ENCODE peak calls at places on chromosomes 11 and 22, in seven cellular contexts. W is Caco-2, H is uterus, F is A549, C is RWPE2, A is sigmoid colon, L is kidney. K is an unnamed sample.

GRCh38 chr22:28923826-28924732 is 40.7 kb downstream of the ZNRF3 start:
- DNase-seq in W (peak; percentile 73), H (no peak), F (no peak), C (no peak), A (no peak), L (peak; percentile 79), K (no peak)

GRCh38 chr22:47390026-47390970 is 627.8 kb downstream of the TBC1D22A start:
- DNase-seq in W (no peak), H (no peak), F (no peak), C (peak; percentile 23), A (peak; percentile 40), L (peak; percentile 57), K (no peak)

GRCh38 chr11:127966821-127967220 is 620.5 kb downstream of the ETS1 start:
- DNase-seq in W (no peak), H (no peak), F (no peak), C (no peak), A (no peak), L (no peak), K (no peak)

GRCh38 chr11:134911514-134912180 is 499.6 kb upstream of the B3GAT1 start:
- DNase-seq in W (peak; percentile 33), H (no peak), F (no peak), C (no peak), A (no peak), L (no peak), K (no peak)

GRCh38 chr22:50576806-50577696 is 1.2 kb downstream of the CPT1B start:
- DNase-seq in W (no peak), H (no peak), F (no peak), C (no peak), A (no peak), L (no peak), K (no peak)

GRCh38 chr22:43399338-43399979 is 12.4 kb upstream of the MPPED1 start:
- DNase-seq in W (no peak), H (no peak), F (no peak), C (no peak), A (no peak), L (peak; percentile 40), K (no peak)

GRCh38 chr22:29810156-29810555 is 27.9 kb downstream of the ASCC2 start:
- DNase-seq in W (no peak), H (no peak), F (no peak), C (no peak), A (no peak), L (no peak), K (no peak)

GRCh38 chr11:70944141-70944540 is 308.2 kb downstream of the SHANK2 start:
- DNase-seq in W (no peak), H (no peak), F (no peak), C (no peak), A (no peak), L (peak; percentile 28), K (no peak)

GRCh38 chr11:66686100-66686785 is 8.6 kb upstream of the RBM4B start:
- DNase-seq in W (no peak), H (no peak), F (no peak), C (peak; percentile 87), A (no peak), L (no peak), K (peak; percentile 98)

GRCh38 chr11:70252844-70253243 is 17.6 kb upstream of the PPFIA1 start:
- DNase-seq in W (no peak), H (no peak), F (no peak), C (no peak), A (no peak), L (peak; percentile 29), K (no peak)

GRCh38 chr11:73249304-73249703 is 22.8 kb upstream of the P2RY6 start:
- DNase-seq in W (peak; percentile 39), H (no peak), F (no peak), C (peak; percentile 8), A (peak; percentile 12), L (peak; percentile 17), K (peak; percentile 41)

GRCh38 chr11:107591446-107592236 is 694 bp downstream of the ELMOD1 start:
- DNase-seq in W (peak; percentile 35), H (no peak), F (peak; percentile 10), C (no peak), A (no peak), L (peak; percentile 75), K (no peak)

GRCh38 chr11:8086001-8086479 is 5.0 kb downstream of the TUB start:
- DNase-seq in W (no peak), H (peak; percentile 72), F (no peak), C (no peak), A (no peak), L (no peak), K (no peak)

GRCh38 chr11:56876621-56877312 is 111.9 kb upstream of the OR5AK2 start:
- DNase-seq in W (no peak), H (no peak), F (no peak), C (no peak), A (no peak), L (no peak), K (peak; percentile 32)

GRCh38 chr11:118666331-118666730 is 13.1 kb downstream of the TREH start:
- DNase-seq in W (no peak), H (no peak), F (no peak), C (no peak), A (no peak), L (no peak), K (no peak)

GRCh38 chr11:111327908-111328624 is 29.7 kb downstream of the POU2AF3 start:
- DNase-seq in W (no peak), H (no peak), F (no peak), C (no peak), A (peak; percentile 82), L (no peak), K (no peak)

GRCh38 chr11:69982675-69983570 is 95.2 kb upstream of the ANO1 start:
- DNase-seq in W (no peak), H (no peak), F (no peak), C (no peak), A (no peak), L (peak; percentile 22), K (no peak)

GRCh38 chr11:70398834-70399680 is 728 bp downstream of the CTTN start:
- DNase-seq in W (peak; percentile 72), H (peak; percentile 33), F (no peak), C (no peak), A (peak; percentile 72), L (no peak), K (no peak)

GRCh38 chr11:77819921-77820564 is 479 bp downstream of the RSF1 start:
- DNase-seq in W (peak; percentile 91), H (peak; percentile 42), F (peak; percentile 39), C (peak; percentile 71), A (peak; percentile 77), L (peak; percentile 89), K (no peak)

GRCh38 chr11:506238-506949 is 648 bp downstream of the RNH1 start:
- DNase-seq in W (peak; percentile 99), H (peak; percentile 99), F (peak; percentile 96), C (peak; percentile 98), A (peak; percentile 99), L (peak; percentile 100), K (peak; percentile 85)

GRCh38 chr11:117573326-117573725 is 223.7 kb downstream of the DSCAML1 start:
- DNase-seq in W (no peak), H (no peak), F (no peak), C (no peak), A (peak; percentile 42), L (no peak), K (no peak)

GRCh38 chr11:67465190-67465522 is 3.9 kb downstream of the TMEM134 start:
- DNase-seq in W (no peak), H (no peak), F (no peak), C (no peak), A (no peak), L (no peak), K (peak; percentile 34)

GRCh38 chr11:77517226-77517625 is 43.3 kb upstream of the PAK1 start:
- DNase-seq in W (no peak), H (no peak), F (no peak), C (no peak), A (no peak), L (no peak), K (no peak)

GRCh38 chr11:106311531-106312230 is 234.2 kb downstream of the AASDHPPT start:
- DNase-seq in W (no peak), H (no peak), F (no peak), C (no peak), A (no peak), L (no peak), K (no peak)

GRCh38 chr11:129862123-129862522 is 33.3 kb downstream of the NFRKB start:
- DNase-seq in W (peak; percentile 66), H (no peak), F (peak; percentile 31), C (no peak), A (no peak), L (no peak), K (no peak)

GRCh38 chr11:27528711-27529110 is 22.1 kb upstream of the LIN7C start:
- DNase-seq in W (no peak), H (no peak), F (no peak), C (no peak), A (no peak), L (no peak), K (no peak)
- TF ChIP-seq CTCF in W (no peak), H (no peak), F (peak; percentile 13), C (no peak), A (no peak), L (no peak), K (peak; percentile 15)

GRCh38 chr11:31417816-31418215 is 48.2 kb downstream of the DNAJC24 start:
- DNase-seq in W (no peak), H (no peak), F (no peak), C (no peak), A (no peak), L (no peak), K (no peak)
- H3K4me1 ChIP-seq in W (no peaks in the 10 kb centered on the region), H (no peaks in the 10 kb centered on the region), F (no peaks in the 10 kb centered on the region), C (peaks cover 14% of the 10 kb centered on the region), A (no peaks in the 10 kb centered on the region), L (no peaks in the 10 kb centered on the region), K (peaks cover 2% of the 10 kb centered on the region)

GRCh38 chr22:19942886-19943664 is 1.5 kb upstream of the TXNRD2 start:
- DNase-seq in W (no peak), H (peak; percentile 52), F (no peak), C (no peak), A (peak; percentile 81), L (peak; percentile 39), K (peak; percentile 82)

GRCh38 chr22:19942071-19942885 is 660 bp upstream of the TXNRD2 start:
- DNase-seq in W (peak; percentile 30), H (peak; percentile 35), F (peak; percentile 18), C (no peak), A (peak; percentile 73), L (peak; percentile 74), K (no peak)

GRCh38 chr22:19940536-19941364 is 822 bp upstream of the COMT start:
- DNase-seq in W (no peak), H (no peak), F (peak; percentile 28), C (no peak), A (peak; percentile 65), L (peak; percentile 69), K (no peak)

GRCh38 chr22:19941365-19942070 is at the start of the genes COMT and TXNRD2:
- DNase-seq in W (peak; percentile 88), H (peak; percentile 73), F (peak; percentile 62), C (peak; percentile 15), A (peak; percentile 82), L (peak; percentile 92), K (no peak)

DNA sequence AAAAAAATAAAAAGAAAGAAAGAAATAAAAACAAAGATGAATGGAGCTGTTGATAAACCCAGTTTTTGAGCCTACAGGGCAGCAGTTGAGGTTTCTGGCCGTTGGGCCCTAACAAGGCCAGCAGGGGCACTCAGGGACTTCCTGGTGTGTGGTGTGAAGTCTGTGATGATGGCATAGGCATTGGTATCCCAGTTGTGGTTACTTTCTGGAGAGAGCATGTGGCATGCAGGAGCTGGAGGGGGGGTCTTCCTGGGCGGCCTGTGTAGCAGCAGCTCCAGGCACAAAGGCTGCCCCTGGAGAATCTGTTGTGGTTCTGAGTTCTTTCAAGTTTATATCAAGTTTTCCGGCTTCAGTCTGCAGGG is 2.0 kb upstream of the TXNRD2 start:
- DNase-seq in W (no peak), H (no peak), F (peak; percentile 29), C (no peak), A (peak; percentile 61), L (peak; percentile 32), K (no peak)
- TF ChIP-seq CTCF in W (no peak), H (no peak), F (no peak), C (no peak), A (no peak), L (no peak), K (no peak)

GRCh38 chr11:64247729-64248531 is 1.2 kb upstream of the PPP1R14B start:
- DNase-seq in W (no peak), H (no peak), F (no peak), C (no peak), A (no peak), L (no peak), K (no peak)
- H3K4me1 ChIP-seq in W (peaks cover 27% of the 10 kb centered on the region), H (peaks cover 16% of the 10 kb centered on the region), F (peaks cover 44% of the 10 kb centered on the region), C (peaks cover 4% of the 10 kb centered on the region), A (peaks cover 50% of the 10 kb centered on the region), L (peaks cover 5% of the 10 kb centered on the region), K (no peaks in the 10 kb centered on the region)

K was measured in foreskin keratinocyte.